ENCODE peak calls at places on chromosomes 13 and 19, in nine cellular contexts. One of them, this sample, is unnamed.

GRCh38 chr19:51101171-51101865 is 6.9 kb downstream of the CTU1 start:
- DNase-seq in neural progenitor cell: no peak
- DNase-seq in GM23338: no peak
- DNase-seq in GM13977: no peak
- DNase-seq in pancreas: no peak
- DNase-seq in fibroblast of pulmonary artery: no peak
- DNase-seq in mesothelial cell of epicardium: no peak
- DNase-seq in dorsolateral prefrontal cortex: no peak
- DNase-seq in fibroblast of mammary gland: peak
- DNase-seq in this sample: no peak

GRCh38 chr19:11767633-11768133 is 883 bp downstream of the ZNF441 start:
- DNase-seq in neural progenitor cell: peak
- DNase-seq in GM23338: peak
- DNase-seq in GM13977: peak
- DNase-seq in pancreas: peak
- DNase-seq in fibroblast of pulmonary artery: peak
- DNase-seq in mesothelial cell of epicardium: no peak
- DNase-seq in dorsolateral prefrontal cortex: peak
- DNase-seq in fibroblast of mammary gland: peak
- DNase-seq in this sample: peak

GRCh38 chr19:48568345-48568886 is 16.4 kb downstream of the SULT2B1 start:
- DNase-seq in neural progenitor cell: peak
- DNase-seq in GM23338: peak
- DNase-seq in GM13977: no peak
- DNase-seq in pancreas: peak
- DNase-seq in fibroblast of pulmonary artery: peak
- DNase-seq in mesothelial cell of epicardium: no peak
- DNase-seq in dorsolateral prefrontal cortex: peak
- DNase-seq in fibroblast of mammary gland: peak
- DNase-seq in this sample: no peak

GRCh38 chr13:49292742-49293498 is 45.2 kb downstream of the CDADC1 start:
- DNase-seq in neural progenitor cell: no peak
- DNase-seq in GM23338: no peak
- DNase-seq in GM13977: no peak
- DNase-seq in pancreas: no peak
- DNase-seq in fibroblast of pulmonary artery: peak
- DNase-seq in mesothelial cell of epicardium: peak
- DNase-seq in dorsolateral prefrontal cortex: peak
- DNase-seq in fibroblast of mammary gland: peak
- DNase-seq in this sample: peak

GRCh38 chr19:56324425-56324824 is 9.8 kb upstream of the ZSCAN5A start:
- DNase-seq in neural progenitor cell: no peak
- DNase-seq in GM23338: no peak
- DNase-seq in GM13977: no peak
- DNase-seq in pancreas: no peak
- DNase-seq in fibroblast of pulmonary artery: no peak
- DNase-seq in mesothelial cell of epicardium: no peak
- DNase-seq in dorsolateral prefrontal cortex: no peak
- DNase-seq in fibroblast of mammary gland: no peak
- DNase-seq in this sample: no peak

GRCh38 chr13:97429681-97430081 is 4.3 kb upstream of the RAP2A start:
- DNase-seq in neural progenitor cell: no peak
- DNase-seq in GM23338: no peak
- DNase-seq in GM13977: no peak
- DNase-seq in pancreas: no peak
- DNase-seq in fibroblast of pulmonary artery: peak
- DNase-seq in mesothelial cell of epicardium: no peak
- DNase-seq in dorsolateral prefrontal cortex: peak
- DNase-seq in fibroblast of mammary gland: peak
- DNase-seq in this sample: no peak

GRCh38 chr13:42040730-42041016 is 7.8 kb upstream of the DGKH start:
- DNase-seq in neural progenitor cell: no peak
- DNase-seq in GM23338: no peak
- DNase-seq in GM13977: no peak
- DNase-seq in pancreas: no peak
- DNase-seq in fibroblast of pulmonary artery: no peak
- DNase-seq in mesothelial cell of epicardium: no peak
- DNase-seq in dorsolateral prefrontal cortex: no peak
- DNase-seq in fibroblast of mammary gland: no peak
- DNase-seq in this sample: no peak

GRCh38 chr13:43058836-43059235 is 35.5 kb downstream of the DNAJC15 start:
- DNase-seq in neural progenitor cell: no peak
- DNase-seq in GM23338: no peak
- DNase-seq in GM13977: no peak
- DNase-seq in pancreas: no peak
- DNase-seq in fibroblast of pulmonary artery: peak
- DNase-seq in mesothelial cell of epicardium: no peak
- DNase-seq in dorsolateral prefrontal cortex: no peak
- DNase-seq in fibroblast of mammary gland: no peak
- DNase-seq in this sample: no peak

GRCh38 chr13:36549771-36550170 is 117.5 kb downstream of the CCNA1 start:
- DNase-seq in neural progenitor cell: peak
- DNase-seq in GM23338: peak
- DNase-seq in GM13977: no peak
- DNase-seq in pancreas: no peak
- DNase-seq in fibroblast of pulmonary artery: peak
- DNase-seq in mesothelial cell of epicardium: no peak
- DNase-seq in dorsolateral prefrontal cortex: no peak
- DNase-seq in fibroblast of mammary gland: peak
- DNase-seq in this sample: no peak

GRCh38 chr13:36212789-36213188 is 1.6 kb downstream of the SOHLH2 start:
- DNase-seq in neural progenitor cell: peak
- DNase-seq in GM23338: no peak
- DNase-seq in GM13977: no peak
- DNase-seq in pancreas: no peak
- DNase-seq in fibroblast of pulmonary artery: no peak
- DNase-seq in mesothelial cell of epicardium: no peak
- DNase-seq in dorsolateral prefrontal cortex: no peak
- DNase-seq in fibroblast of mammary gland: no peak
- DNase-seq in this sample: no peak

GRCh38 chr13:19252381-19252780 is 70.8 kb upstream of the TUBA3C start:
- DNase-seq in neural progenitor cell: no peak
- DNase-seq in GM23338: no peak
- DNase-seq in GM13977: no peak
- DNase-seq in pancreas: no peak
- DNase-seq in fibroblast of pulmonary artery: no peak
- DNase-seq in mesothelial cell of epicardium: no peak
- DNase-seq in dorsolateral prefrontal cortex: no peak
- DNase-seq in fibroblast of mammary gland: no peak
- DNase-seq in this sample: no peak

GRCh38 chr19:1605236-1606137 is at the start of gene UQCR11:
- DNase-seq in neural progenitor cell: peak
- DNase-seq in GM23338: peak
- DNase-seq in GM13977: peak
- DNase-seq in pancreas: peak
- DNase-seq in fibroblast of pulmonary artery: peak
- DNase-seq in mesothelial cell of epicardium: peak
- DNase-seq in dorsolateral prefrontal cortex: peak
- DNase-seq in fibroblast of mammary gland: peak
- DNase-seq in this sample: peak

GRCh38 chr19:1602091-1602707 is 3.1 kb downstream of the UQCR11 start:
- DNase-seq in neural progenitor cell: no peak
- DNase-seq in GM23338: no peak
- DNase-seq in GM13977: no peak
- DNase-seq in pancreas: peak
- DNase-seq in fibroblast of pulmonary artery: no peak
- DNase-seq in mesothelial cell of epicardium: no peak
- DNase-seq in dorsolateral prefrontal cortex: no peak
- DNase-seq in fibroblast of mammary gland: no peak
- DNase-seq in this sample: no peak

GRCh38 chr19:1599460-1599846 is 5.8 kb downstream of the UQCR11 start:
- DNase-seq in neural progenitor cell: no peak
- DNase-seq in GM23338: no peak
- DNase-seq in GM13977: no peak
- DNase-seq in pancreas: peak
- DNase-seq in fibroblast of pulmonary artery: no peak
- DNase-seq in mesothelial cell of epicardium: no peak
- DNase-seq in dorsolateral prefrontal cortex: no peak
- DNase-seq in fibroblast of mammary gland: no peak
- DNase-seq in this sample: no peak

GRCh38 chr19:1598777-1599459 is 6.3 kb upstream of the MBD3 start:
- DNase-seq in neural progenitor cell: no peak
- DNase-seq in GM23338: no peak
- DNase-seq in GM13977: no peak
- DNase-seq in pancreas: peak
- DNase-seq in fibroblast of pulmonary artery: no peak
- DNase-seq in mesothelial cell of epicardium: no peak
- DNase-seq in dorsolateral prefrontal cortex: no peak
- DNase-seq in fibroblast of mammary gland: no peak
- DNase-seq in this sample: no peak

GRCh38 chr19:1601613-1602064 is 3.6 kb downstream of the UQCR11 start:
- DNase-seq in neural progenitor cell: no peak
- DNase-seq in GM23338: peak
- DNase-seq in GM13977: no peak
- DNase-seq in pancreas: no peak
- DNase-seq in fibroblast of pulmonary artery: no peak
- DNase-seq in mesothelial cell of epicardium: no peak
- DNase-seq in dorsolateral prefrontal cortex: no peak
- DNase-seq in fibroblast of mammary gland: no peak
- DNase-seq in this sample: no peak
- TF ChIP-seq CTCF in neural progenitor cell: peak
- TF ChIP-seq CTCF in GM23338: peak
- TF ChIP-seq CTCF in GM13977: no peak
- TF ChIP-seq CTCF in pancreas: no peak
- TF ChIP-seq CTCF in fibroblast of pulmonary artery: no peak
- TF ChIP-seq CTCF in mesothelial cell of epicardium: peak
- TF ChIP-seq CTCF in dorsolateral prefrontal cortex: no peak
- TF ChIP-seq CTCF in fibroblast of mammary gland: peak
- TF ChIP-seq CTCF in this sample: peak

GRCh38 chr13:107675847-107676550 is 539.3 kb downstream of the LIG4 start:
- DNase-seq in neural progenitor cell: no peak
- DNase-seq in GM23338: no peak
- DNase-seq in GM13977: no peak
- DNase-seq in pancreas: no peak
- DNase-seq in fibroblast of pulmonary artery: no peak
- DNase-seq in mesothelial cell of epicardium: no peak
- DNase-seq in dorsolateral prefrontal cortex: no peak
- DNase-seq in fibroblast of mammary gland: no peak
- DNase-seq in this sample: no peak

GRCh38 chr13:107681611-107682010 is 533.7 kb downstream of the LIG4 start:
- DNase-seq in neural progenitor cell: no peak
- DNase-seq in GM23338: no peak
- DNase-seq in GM13977: no peak
- DNase-seq in pancreas: no peak
- DNase-seq in fibroblast of pulmonary artery: no peak
- DNase-seq in mesothelial cell of epicardium: no peak
- DNase-seq in dorsolateral prefrontal cortex: no peak
- DNase-seq in fibroblast of mammary gland: no peak
- DNase-seq in this sample: no peak

GRCh38 chr13:107680115-107680514 is 535.2 kb downstream of the LIG4 start:
- DNase-seq in neural progenitor cell: no peak
- DNase-seq in GM23338: no peak
- DNase-seq in GM13977: no peak
- DNase-seq in pancreas: no peak
- DNase-seq in fibroblast of pulmonary artery: no peak
- DNase-seq in mesothelial cell of epicardium: no peak
- DNase-seq in dorsolateral prefrontal cortex: no peak
- DNase-seq in fibroblast of mammary gland: peak
- DNase-seq in this sample: no peak

DNA sequence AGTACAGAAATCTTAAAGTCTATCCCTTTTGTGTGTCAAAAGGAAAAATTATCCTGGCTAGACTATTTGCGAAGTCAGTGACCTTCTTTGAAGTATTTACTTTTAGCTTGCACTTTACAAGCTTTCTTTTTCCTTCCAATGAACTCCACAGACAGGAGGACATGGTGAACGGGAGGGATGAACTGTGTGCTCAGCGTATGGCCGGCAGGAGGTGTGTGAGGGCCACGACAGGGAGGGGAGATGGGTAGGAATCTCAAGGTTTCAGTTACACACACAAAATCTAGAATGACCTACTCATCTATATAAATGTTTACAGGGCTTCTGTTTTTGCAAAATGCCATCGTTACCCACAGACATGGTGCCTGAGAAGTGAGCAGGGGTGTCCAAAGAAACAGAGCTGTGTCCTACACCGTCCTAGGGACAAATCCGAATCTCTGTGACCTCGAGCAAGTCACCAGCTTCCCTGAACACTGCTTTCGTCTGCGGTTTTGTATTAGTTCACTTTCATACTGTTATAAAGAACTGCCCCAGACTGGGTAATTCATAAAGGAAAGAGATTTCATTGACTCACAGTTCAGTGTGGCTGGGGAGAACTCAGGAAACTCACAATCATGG is 537.2 kb downstream of the LIG4 start:
- DNase-seq in neural progenitor cell: peak
- DNase-seq in GM23338: peak
- DNase-seq in GM13977: no peak
- DNase-seq in pancreas: no peak
- DNase-seq in fibroblast of pulmonary artery: no peak
- DNase-seq in mesothelial cell of epicardium: no peak
- DNase-seq in dorsolateral prefrontal cortex: no peak
- DNase-seq in fibroblast of mammary gland: no peak
- DNase-seq in this sample: no peak
- TF ChIP-seq CTCF in neural progenitor cell: peak
- TF ChIP-seq CTCF in GM23338: peak
- TF ChIP-seq CTCF in GM13977: no peak
- TF ChIP-seq CTCF in pancreas: no peak
- TF ChIP-seq CTCF in fibroblast of pulmonary artery: no peak
- TF ChIP-seq CTCF in mesothelial cell of epicardium: no peak
- TF ChIP-seq CTCF in dorsolateral prefrontal cortex: no peak
- TF ChIP-seq CTCF in fibroblast of mammary gland: no peak
- TF ChIP-seq CTCF in this sample: no peak

DNA sequence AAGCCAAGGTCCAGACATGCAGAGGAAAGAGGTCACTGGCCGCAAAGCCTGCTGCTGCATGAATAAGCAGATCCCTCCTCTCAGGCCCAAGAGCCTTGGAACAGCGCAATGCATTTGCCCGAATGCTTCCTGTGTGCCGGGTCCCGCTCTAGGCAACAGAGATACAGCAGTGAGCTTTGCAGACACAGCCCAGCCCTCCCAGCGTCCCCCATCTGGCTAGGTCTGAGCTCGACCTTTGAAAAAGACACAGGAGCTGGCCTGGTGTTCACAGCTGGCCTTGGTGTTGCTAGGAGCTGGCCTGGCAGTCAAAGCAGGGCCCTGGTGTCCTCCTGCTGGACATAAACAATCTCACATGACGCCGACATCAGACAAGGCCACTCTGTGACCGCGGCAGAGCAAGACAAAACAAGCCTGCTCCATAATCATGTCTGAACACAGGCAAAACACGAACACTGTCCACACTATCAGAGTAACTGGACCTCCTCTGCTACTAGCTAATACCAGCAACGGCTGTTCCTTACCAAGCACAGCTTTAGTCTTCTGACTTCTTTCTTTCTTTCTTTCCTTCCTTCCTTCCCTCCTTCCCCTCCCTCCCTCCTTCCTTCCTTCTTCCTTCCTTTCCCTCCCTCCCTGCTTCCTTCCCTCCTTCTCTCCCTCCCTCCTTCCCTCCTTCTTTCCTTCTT is 5.7 kb upstream of the PEX11G start:
- DNase-seq in neural progenitor cell: peak
- DNase-seq in GM23338: no peak
- DNase-seq in GM13977: no peak
- DNase-seq in pancreas: peak
- DNase-seq in fibroblast of pulmonary artery: peak
- DNase-seq in mesothelial cell of epicardium: no peak
- DNase-seq in dorsolateral prefrontal cortex: peak
- DNase-seq in fibroblast of mammary gland: peak
- DNase-seq in this sample: no peak
- TF ChIP-seq CTCF in neural progenitor cell: no peak
- TF ChIP-seq CTCF in GM23338: no peak
- TF ChIP-seq CTCF in GM13977: no peak
- TF ChIP-seq CTCF in pancreas: peak
- TF ChIP-seq CTCF in fibroblast of pulmonary artery: no peak
- TF ChIP-seq CTCF in mesothelial cell of epicardium: no peak
- TF ChIP-seq CTCF in dorsolateral prefrontal cortex: no peak
- TF ChIP-seq CTCF in fibroblast of mammary gland: no peak
- TF ChIP-seq CTCF in this sample: no peak

GRCh38 chr13:110773480-110773879 is 60.0 kb downstream of the ING1 start:
- DNase-seq in neural progenitor cell: no peak
- DNase-seq in GM23338: no peak
- DNase-seq in GM13977: no peak
- DNase-seq in pancreas: no peak
- DNase-seq in fibroblast of pulmonary artery: no peak
- DNase-seq in mesothelial cell of epicardium: no peak
- DNase-seq in dorsolateral prefrontal cortex: no peak
- DNase-seq in fibroblast of mammary gland: no peak
- DNase-seq in this sample: no peak
- TF ChIP-seq CTCF in neural progenitor cell: no peak
- TF ChIP-seq CTCF in GM23338: no peak
- TF ChIP-seq CTCF in GM13977: no peak
- TF ChIP-seq CTCF in pancreas: no peak
- TF ChIP-seq CTCF in fibroblast of pulmonary artery: no peak
- TF ChIP-seq CTCF in mesothelial cell of epicardium: no peak
- TF ChIP-seq CTCF in dorsolateral prefrontal cortex: no peak
- TF ChIP-seq CTCF in fibroblast of mammary gland: no peak
- TF ChIP-seq CTCF in this sample: no peak